ENCODE peak calls at places on chromosomes 5 and 9, in four cellular contexts. Y is HTR-8/SVneo, O is amygdala, B is renal cortical epithelial cell. L is an unnamed sample.
A peak's percentile ranks its signal among the peaks of the same experiment; 100 is the strongest.

GRCh38 chr9:97365634-97366033 is 46.3 kb upstream of the TDRD7 start:
- DNase-seq in Y (no peak), O (no peak), B (no peak), L (no peak)

GRCh38 chr9:70435948-70436347 is 21.5 kb upstream of the KLF9 start:
- DNase-seq in Y (no peak), O (no peak), B (peak; percentile 35), L (peak; percentile 52)

GRCh38 chr5:15073453-15073852 is 201.9 kb upstream of the ANKH start:
- DNase-seq in Y (no peak), O (no peak), B (no peak), L (no peak)

GRCh38 chr5:34552686-34553085 is 103.4 kb upstream of the RAI14 start:
- DNase-seq in Y (no peak), O (no peak), B (no peak), L (no peak)

GRCh38 chr5:172753101-172753500 is 17.9 kb downstream of the DUSP1 start:
- DNase-seq in Y (no peak), O (no peak), B (no peak), L (no peak)

GRCh38 chr9:121299467-121300282 is 31.7 kb downstream of the GSN start:
- DNase-seq in Y (peak; percentile 34), O (no peak), B (no peak), L (no peak)

GRCh38 chr9:71921190-71921814 is 9.9 kb downstream of the C9orf85 start:
- DNase-seq in Y (no peak), O (no peak), B (peak; percentile 23), L (no peak)

GRCh38 chr5:42507451-42508092 is 84.3 kb downstream of the GHR start:
- DNase-seq in Y (no peak), O (no peak), B (no peak), L (no peak)

GRCh38 chr9:107805198-107805597 is 315.6 kb upstream of the KLF4 start:
- DNase-seq in Y (no peak), O (no peak), B (peak; percentile 18), L (peak; percentile 24)

GRCh38 chr5:58886315-58887207 is 303.7 kb downstream of the RAB3C start:
- DNase-seq in Y (peak; percentile 71), O (peak; percentile 11), B (peak; percentile 78), L (peak; percentile 54)

GRCh38 chr9:105187781-105188180 is 56.7 kb upstream of the SLC44A1 start:
- DNase-seq in Y (no peak), O (no peak), B (peak; percentile 63), L (peak; percentile 89)

GRCh38 chr9:19229725-19230355 is 653 bp upstream of the DENND4C start:
- DNase-seq in Y (peak; percentile 57), O (no peak), B (peak; percentile 29), L (peak; percentile 36)

GRCh38 chr5:39016587-39017275 is 57.5 kb downstream of the RICTOR start:
- DNase-seq in Y (no peak), O (no peak), B (no peak), L (no peak)

GRCh38 chr5:104361932-104362331 is 799.3 kb upstream of the NUDT12 start:
- DNase-seq in Y (no peak), O (no peak), B (no peak), L (no peak)

GRCh38 chr5:78958672-78959410 is 26.3 kb downstream of the ARSB start:
- DNase-seq in Y (no peak), O (no peak), B (peak; percentile 94), L (no peak)

GRCh38 chr9:126989847-126990821 is 75.6 kb downstream of the RALGPS1 start:
- DNase-seq in Y (no peak), O (no peak), B (no peak), L (no peak)

GRCh38 chr5:117077142-117077541 is 502.5 kb upstream of the SEMA6A start:
- DNase-seq in Y (no peak), O (no peak), B (no peak), L (peak; percentile 30)

GRCh38 chr9:134434896-134435506 is 108.7 kb downstream of the RXRA start:
- DNase-seq in Y (peak; percentile 88), O (peak; percentile 80), B (peak; percentile 98), L (peak; percentile 72)

GRCh38 chr5:439636-440035 is 3.3 kb upstream of the EXOC3 start:
- DNase-seq in Y (no peak), O (no peak), B (no peak), L (no peak)

GRCh38 chr5:50445281-50445949 is 4.3 kb upstream of the EMB start:
- DNase-seq in Y (no peak), O (no peak), B (no peak), L (no peak)

GRCh38 chr5:33936004-33936380 is 194 bp upstream of the RXFP3 start:
- DNase-seq in Y (peak; percentile 90), O (peak; percentile 5), B (peak; percentile 5), L (peak; percentile 4)

GRCh38 chr5:27969157-27969556 is 930.8 kb upstream of the CDH9 start:
- DNase-seq in Y (no peak), O (no peak), B (no peak), L (no peak)

GRCh38 chr9:128027166-128027539 is 40.0 kb downstream of the NAIF1 start:
- DNase-seq in Y (no peak), O (no peak), B (no peak), L (no peak)

GRCh38 chr9:94741856-94742255 is 15.4 kb downstream of the AOPEP start:
- DNase-seq in Y (no peak), O (no peak), B (peak; percentile 60), L (no peak)

GRCh38 chr9:12702160-12702758 is 9.1 kb downstream of the TYRP1 start:
- DNase-seq in Y (no peak), O (no peak), B (peak; percentile 73), L (peak; percentile 57)

GRCh38 chr5:144328980-144329379 is 158.3 kb downstream of the KCTD16 start:
- DNase-seq in Y (no peak), O (no peak), B (no peak), L (no peak)

GRCh38 chr9:107138261-107138992 is 144.7 kb upstream of the RAD23B start:
- DNase-seq in Y (no peak), O (no peak), B (peak; percentile 66), L (no peak)

GRCh38 chr5:78360674-78361225 is 333 bp downstream of the SCAMP1 start:
- DNase-seq in Y (peak; percentile 31), O (peak; percentile 39), B (no peak), L (no peak)

GRCh38 chr9:131961496-131961880 is 118.2 kb downstream of the MED27 start:
- DNase-seq in Y (no peak), O (no peak), B (no peak), L (no peak)

GRCh38 chr5:132813599-132814440 is 718 bp downstream of the SOWAHA start:
- DNase-seq in Y (peak; percentile 40), O (no peak), B (no peak), L (no peak)

GRCh38 chr9:91843623-91844111 is 106.4 kb downstream of the ROR2 start:
- DNase-seq in Y (no peak), O (no peak), B (no peak), L (no peak)

GRCh38 chr9:15253197-15253596 is 53.8 kb downstream of the TTC39B start:
- DNase-seq in Y (no peak), O (no peak), B (peak; percentile 19), L (no peak)

GRCh38 chr5:124655211-124655880 is 91.1 kb downstream of the ZNF608 start:
- DNase-seq in Y (no peak), O (no peak), B (no peak), L (peak; percentile 85)

GRCh38 chr9:37410969-37411785 is 11.3 kb upstream of the GRHPR start:
- DNase-seq in Y (peak; percentile 22), O (no peak), B (no peak), L (no peak)

GRCh38 chr9:16828335-16829281 is 41.9 kb downstream of the BNC2 start:
- DNase-seq in Y (no peak), O (no peak), B (peak; percentile 83), L (peak; percentile 18)

GRCh38 chr9:129609486-129610192 is 11.3 kb downstream of the C9orf50 start:
- DNase-seq in Y (no peak), O (no peak), B (peak; percentile 26), L (peak; percentile 9)

GRCh38 chr9:35948451-35948850 is 9.5 kb downstream of the OR2S2 start:
- DNase-seq in Y (no peak), O (no peak), B (no peak), L (no peak)

GRCh38 chr9:33256236-33256635 is 8.3 kb downstream of the BAG1 start:
- DNase-seq in Y (no peak), O (no peak), B (peak; percentile 52), L (no peak)